ENCODE peak calls at places on chromosomes 5 and 9, in five cellular contexts. U is NCI-H2171, E is ureter, P is NCI-H774, K is psoas muscle. O is an unnamed sample.
A peak's percentile ranks its signal among the peaks of the same experiment; 100 is the strongest.

GRCh38 chr5:17203329-17204132 is 13.9 kb upstream of the BASP1 start:
- DNase-seq in U (peak; percentile 48), E (no peak), P (peak; percentile 54), K (no peak), O (no peak)

GRCh38 chr9:115022760-115023434 is 92.5 kb upstream of the TNFSF8 start:
- DNase-seq in U (no peak), E (no peak), P (no peak), K (no peak), O (no peak)

GRCh38 chr5:137016783-137017324 is 482.3 kb downstream of the SPOCK1 start:
- DNase-seq in U (no peak), E (no peak), P (no peak), K (no peak), O (no peak)

GRCh38 chr5:12245429-12245828 is 341.2 kb upstream of the CTNND2 start:
- DNase-seq in U (no peak), E (no peak), P (no peak), K (no peak), O (no peak)

GRCh38 chr9:7165350-7165937 is 407.7 kb downstream of the KDM4C start:
- DNase-seq in U (no peak), E (no peak), P (no peak), K (no peak), O (no peak)

GRCh38 chr9:112334319-112334828 is 955 bp upstream of the PTBP3 start:
- DNase-seq in U (no peak), E (peak; percentile 50), P (no peak), K (no peak), O (peak; percentile 34)

GRCh38 chr5:37043693-37044092 is 167.1 kb downstream of the NIPBL start:
- DNase-seq in U (no peak), E (no peak), P (no peak), K (no peak), O (no peak)

GRCh38 chr5:56737002-56737621 is 78.2 kb upstream of the MAP3K1 start:
- DNase-seq in U (no peak), E (no peak), P (no peak), K (no peak), O (no peak)

GRCh38 chr5:156595132-156595787 is 254.8 kb upstream of the PPP1R2B start:
- DNase-seq in U (no peak), E (no peak), P (no peak), K (peak; percentile 79), O (no peak)

GRCh38 chr9:134676886-134677285 is 35.3 kb downstream of the COL5A1 start:
- DNase-seq in U (no peak), E (no peak), P (no peak), K (no peak), O (no peak)

GRCh38 chr9:21171351-21171750 is 4.9 kb upstream of the IFNA21 start:
- DNase-seq in U (no peak), E (no peak), P (no peak), K (no peak), O (no peak)

GRCh38 chr5:128537306-128537998 is 593 bp downstream of the FBN2 start:
- DNase-seq in U (no peak), E (no peak), P (peak; percentile 38), K (peak; percentile 49), O (no peak)

GRCh38 chr5:72233835-72234234 is 86.2 kb downstream of the MRPS27 start:
- DNase-seq in U (no peak), E (no peak), P (no peak), K (no peak), O (no peak)

GRCh38 chr5:116900793-116901192 is 326.2 kb upstream of the SEMA6A start:
- DNase-seq in U (no peak), E (no peak), P (no peak), K (no peak), O (no peak)

GRCh38 chr5:73238873-73239272 is 65.9 kb downstream of the TMEM174 start:
- DNase-seq in U (no peak), E (no peak), P (no peak), K (no peak), O (no peak)

GRCh38 chr5:113524927-113525326 is 11.4 kb downstream of the YTHDC2 start:
- DNase-seq in U (no peak), E (no peak), P (no peak), K (no peak), O (no peak)